ENCODE peak calls at places on chromosomes 3 and 15, in ten cellular contexts. L, R, K, Q, Y, B, O, T, X and S are unnamed samples.

GRCh38 chr3:5567113-5567512 is 379.6 kb downstream of the EDEM1 start:
- DNase-seq in L (no peak), R (no peak), K (no peak), Q (no peak), Y (no peak), B (no peak), O (no peak), T (no peak), X (no peak), S (no peak)

GRCh38 chr3:148554367-148554766 is 143.3 kb upstream of the AGTR1 start:
- DNase-seq in L (no peak), R (no peak), K (no peak), Q (no peak), Y (no peak), B (no peak), O (no peak), T (no peak), X (no peak), S (no peak)

GRCh38 chr15:47349179-47349578 is 368.1 kb upstream of the SEMA6D start:
- DNase-seq in L (no peak), R (no peak), K (no peak), Q (no peak), Y (no peak), B (no peak), O (no peak), T (no peak), X (no peak), S (no peak)

GRCh38 chr15:51731549-51732267 is 5.7 kb downstream of the LYSMD2 start:
- DNase-seq in L (peak), R (peak), K (peak), Q (no peak), Y (peak), B (peak), O (peak), T (no peak), X (no peak), S (no peak)

GRCh38 chr15:63332367-63333078 is 49.1 kb downstream of the CA12 start:
- DNase-seq in L (no peak), R (peak), K (peak), Q (no peak), Y (peak), B (no peak), O (no peak), T (no peak), X (no peak), S (peak)

GRCh38 chr3:16927485-16927884 is 42.7 kb downstream of the PLCL2 start:
- DNase-seq in L (no peak), R (no peak), K (no peak), Q (no peak), Y (no peak), B (no peak), O (no peak), T (no peak), X (no peak), S (no peak)

GRCh38 chr15:92405942-92406341 is 12.3 kb downstream of the ST8SIA2 start:
- DNase-seq in L (no peak), R (no peak), K (no peak), Q (no peak), Y (no peak), B (no peak), O (no peak), T (no peak), X (no peak), S (no peak)

GRCh38 chr3:25664066-25664809 is 469 bp downstream of the TOP2B start:
- DNase-seq in L (peak), R (peak), K (peak), Q (peak), Y (peak), B (peak), O (peak), T (peak), X (peak), S (peak)

GRCh38 chr3:32685604-32686185 is 707 bp downstream of the CNOT10 start:
- DNase-seq in L (no peak), R (peak), K (no peak), Q (no peak), Y (peak), B (no peak), O (no peak), T (no peak), X (no peak), S (peak)

GRCh38 chr15:77650285-77650684 is 17.6 kb upstream of the LINGO1 start:
- DNase-seq in L (peak), R (peak), K (no peak), Q (no peak), Y (peak), B (no peak), O (peak), T (no peak), X (peak), S (no peak)

GRCh38 chr3:139491027-139491700 is 14.8 kb upstream of the RBP2 start:
- DNase-seq in L (no peak), R (no peak), K (no peak), Q (no peak), Y (no peak), B (no peak), O (no peak), T (peak), X (no peak), S (no peak)

GRCh38 chr3:138862531-138862923 is 27.8 kb upstream of the PIK3CB start:
- DNase-seq in L (no peak), R (peak), K (no peak), Q (no peak), Y (no peak), B (no peak), O (no peak), T (no peak), X (peak), S (no peak)

GRCh38 chr15:45385568-45385967 is 7.2 kb upstream of the GATM start:
- DNase-seq in L (no peak), R (no peak), K (no peak), Q (no peak), Y (no peak), B (no peak), O (no peak), T (no peak), X (no peak), S (no peak)

GRCh38 chr15:35925634-35926380 is 379.8 kb upstream of the DPH6 start:
- DNase-seq in L (no peak), R (peak), K (peak), Q (no peak), Y (peak), B (no peak), O (no peak), T (no peak), X (no peak), S (peak)

GRCh38 chr3:12817341-12817705 is 20.8 kb downstream of the CAND2 start:
- DNase-seq in L (no peak), R (no peak), K (no peak), Q (no peak), Y (no peak), B (no peak), O (no peak), T (no peak), X (no peak), S (no peak)